ENCODE peak calls at places on chromosomes 1 and 21, in seven cellular contexts. P is choroid plexus epithelial cell; K is memory B cell; I is HEK293T; W is NCI-H510A treated with DMSO at 0.1 percent for 48 hours; X is stimulated activated CD4-positive, alpha-beta T cell treated with anti-CD3 and anti-CD28 coated beads, Interleukin-12 subunit alpha, Interleukin-12 subunit beta, amount 100 ng/mL, for 4 hours; B is GM04504. N is an unnamed sample.

GRCh38 chr1:198118136-198118535 is 38.7 kb upstream of the NEK7 start:
- DNase-seq in P (peak; percentile 93), K (no peak), I (peak; percentile 22), W (no peak), X (no peak), B (peak; percentile 88), N (no peak)

GRCh38 chr1:83682132-83682531 is 316.8 kb downstream of the TTLL7 start:
- DNase-seq in P (no peak), K (no peak), I (no peak), W (no peak), X (no peak), B (no peak), N (no peak)

GRCh38 chr1:215082532-215083407 is at the start of gene KCNK2:
- DNase-seq in P (peak; percentile 8), K (no peak), I (peak; percentile 31), W (peak; percentile 13), X (no peak), B (no peak), N (no peak)

GRCh38 chr1:104018922-104019674 is 269.4 kb downstream of the AMY1C start:
- DNase-seq in P (no peak), K (no peak), I (no peak), W (no peak), X (no peak), B (no peak), N (no peak)

GRCh38 chr1:114455102-114455785 is 55.8 kb downstream of the TRIM33 start:
- DNase-seq in P (peak; percentile 13), K (no peak), I (no peak), W (no peak), X (no peak), B (no peak), N (no peak)

GRCh38 chr1:15420853-15421465 is 11.3 kb downstream of the EFHD2 start:
- DNase-seq in P (no peak), K (no peak), I (no peak), W (peak; percentile 32), X (no peak), B (no peak), N (no peak)

GRCh38 chr1:227944066-227944930 is 3.4 kb downstream of the WNT9A start:
- DNase-seq in P (no peak), K (no peak), I (no peak), W (no peak), X (no peak), B (no peak), N (no peak)

GRCh38 chr1:206734499-206735142 is 36.0 kb upstream of the IL19 start:
- DNase-seq in P (peak; percentile 62), K (peak; percentile 91), I (peak; percentile 76), W (peak; percentile 15), X (peak; percentile 82), B (no peak), N (no peak)

GRCh38 chr1:117641536-117641935 is 35.7 kb downstream of the TENT5C start:
- DNase-seq in P (no peak), K (no peak), I (no peak), W (no peak), X (no peak), B (no peak), N (no peak)

GRCh38 chr21:30340714-30341573 is 3.5 kb upstream of the KRTAP27-1 start:
- DNase-seq in P (peak; percentile 72), K (no peak), I (peak; percentile 56), W (peak; percentile 2), X (peak; percentile 11), B (no peak), N (no peak)

GRCh38 chr1:231855966-231856365 is 229.4 kb downstream of the DISC1 start:
- DNase-seq in P (no peak), K (no peak), I (no peak), W (no peak), X (no peak), B (no peak), N (no peak)

GRCh38 chr1:225928186-225929175 is 4.4 kb upstream of the PYCR2 start:
- DNase-seq in P (no peak), K (no peak), I (no peak), W (no peak), X (no peak), B (no peak), N (peak; percentile 34)

GRCh38 chr1:185317886-185318310 is 855 bp upstream of the IVNS1ABP start:
- DNase-seq in P (peak; percentile 15), K (no peak), I (peak; percentile 13), W (peak; percentile 58), X (peak; percentile 53), B (no peak), N (no peak)

GRCh38 chr1:48493970-48494769 is 22.2 kb upstream of the SPATA6 start:
- DNase-seq in P (peak; percentile 97), K (no peak), I (peak; percentile 39), W (no peak), X (no peak), B (peak; percentile 47), N (no peak)